ENCODE peak calls at places on chromosome 7, in eight cellular contexts. S, B, P, Y, M, O, Q and T are unnamed samples.

GRCh38 chr7:128883622-128884549 is 21.2 kb downstream of the ATP6V1F start:
- DNase-seq in B (peak), S (no peak), O (peak), Y (peak), Q (peak), M (peak), P (peak), T (peak)

GRCh38 chr7:111076205-111076604 is 14.7 kb upstream of the LRRN3 start:
- DNase-seq in Q (no peak), O (no peak), M (peak), S (no peak), Y (no peak), P (peak), B (no peak), T (no peak)

GRCh38 chr7:41942468-41943097 is 239.7 kb upstream of the INHBA start:
- DNase-seq in B (no peak), Q (no peak), Y (peak), S (peak), P (no peak), M (no peak), O (no peak), T (no peak)

GRCh38 chr7:77770316-77770715 is 27.9 kb downstream of the TMEM60 start:
- DNase-seq in B (no peak), O (no peak), M (no peak), Y (no peak), Q (no peak), S (no peak), P (no peak), T (no peak)

GRCh38 chr7:42964849-42965805 is 33.0 kb downstream of the MRPL32 start:
- DNase-seq in S (no peak), Y (no peak), P (no peak), B (no peak), O (no peak), Q (no peak), M (peak), T (no peak)

GRCh38 chr7:137731436-137731835 is 115.3 kb downstream of the DGKI start:
- DNase-seq in M (no peak), P (peak), O (no peak), B (no peak), Q (no peak), Y (no peak), S (no peak), T (no peak)

GRCh38 chr7:24725554-24726260 is 31.6 kb downstream of the GSDME start:
- DNase-seq in P (no peak), B (no peak), M (no peak), Q (no peak), Y (no peak), S (no peak), O (no peak), T (no peak)

GRCh38 chr7:101804642-101805401 is 12.6 kb upstream of the CUX1 start:
- DNase-seq in O (peak), M (peak), Q (no peak), P (no peak), Y (peak), S (no peak), B (no peak), T (no peak)

GRCh38 chr7:7136423-7136822 is 45.9 kb upstream of the C1GALT1 start:
- DNase-seq in S (no peak), Y (no peak), Q (no peak), O (no peak), P (no peak), M (no peak), B (no peak), T (no peak)

GRCh38 chr7:128380807-128381130 is 19.3 kb upstream of the PRRT4 start:
- DNase-seq in O (no peak), Q (no peak), Y (no peak), P (no peak), M (no peak), S (no peak), B (no peak), T (no peak)

GRCh38 chr7:158705234-158705890 is 758 bp upstream of the NCAPG2 start:
- DNase-seq in Q (no peak), O (no peak), P (no peak), S (no peak), Y (no peak), M (no peak), B (no peak), T (no peak)

GRCh38 chr7:141369422-141369821 is 181.8 kb upstream of the AGK start:
- DNase-seq in M (no peak), S (no peak), B (peak), P (no peak), Y (no peak), Q (no peak), O (no peak), T (no peak)

GRCh38 chr7:132381742-132382472 is 194.4 kb downstream of the PLXNA4 start:
- DNase-seq in P (no peak), Y (peak), M (no peak), O (no peak), B (no peak), Q (no peak), S (no peak), T (no peak)

GRCh38 chr7:97851725-97852124 is 20.5 kb downstream of the ASNS start:
- DNase-seq in M (no peak), Q (no peak), B (no peak), Y (no peak), S (no peak), P (peak), O (no peak), T (no peak)

GRCh38 chr7:30548762-30549344 is 44.2 kb upstream of the GGCT start:
- DNase-seq in O (peak), B (peak), S (peak), Y (peak), P (peak), M (peak), Q (peak), T (no peak)

GRCh38 chr7:107538001-107538400 is 25.7 kb downstream of the COG5 start:
- DNase-seq in Y (peak), Q (no peak), M (no peak), B (no peak), P (no peak), S (no peak), O (no peak), T (no peak)

GRCh38 chr7:44534501-44534900 is 6.6 kb downstream of the NPC1L1 start:
- DNase-seq in M (peak), O (peak), S (no peak), Y (peak), Q (peak), P (no peak), B (no peak), T (peak)

GRCh38 chr7:30738026-30738915 is 13.7 kb upstream of the INMT start:
- DNase-seq in Q (no peak), M (no peak), O (no peak), B (no peak), Y (no peak), P (no peak), S (no peak), T (no peak)

GRCh38 chr7:50679218-50680007 is 103.3 kb downstream of the GRB10 start:
- DNase-seq in O (peak), M (peak), P (peak), Y (peak), S (no peak), B (no peak), Q (peak), T (no peak)
- TF ChIP-seq CTCF in O (peak), M (peak), P (peak), Y (no peak), S (peak), B (peak), Q (peak), T (peak)

GRCh38 chr7:154835924-154836529 is 166.9 kb downstream of the PAXIP1 start:
- DNase-seq in Q (no peak), O (no peak), S (no peak), Y (no peak), P (no peak), B (no peak), M (no peak), T (no peak)

GRCh38 chr7:154837087-154837486 is 165.8 kb downstream of the PAXIP1 start:
- DNase-seq in Q (no peak), P (no peak), B (no peak), M (no peak), S (no peak), Y (no peak), O (no peak), T (no peak)

GRCh38 chr7:154833839-154834238 is 169.1 kb downstream of the PAXIP1 start:
- DNase-seq in Q (no peak), O (no peak), Y (no peak), M (no peak), B (no peak), P (no peak), S (no peak), T (no peak)

GRCh38 chr7:154837622-154838021 is 165.3 kb downstream of the PAXIP1 start:
- DNase-seq in O (no peak), P (no peak), M (no peak), B (no peak), Q (no peak), S (no peak), Y (no peak), T (no peak)

GRCh38 chr7:154832557-154833138 is 170.3 kb downstream of the PAXIP1 start:
- DNase-seq in M (no peak), Y (peak), Q (peak), B (no peak), P (no peak), O (peak), S (no peak), T (no peak)
- TF ChIP-seq CTCF in M (no peak), Y (no peak), Q (no peak), B (peak), P (no peak), O (peak), S (no peak), T (no peak)

DNA sequence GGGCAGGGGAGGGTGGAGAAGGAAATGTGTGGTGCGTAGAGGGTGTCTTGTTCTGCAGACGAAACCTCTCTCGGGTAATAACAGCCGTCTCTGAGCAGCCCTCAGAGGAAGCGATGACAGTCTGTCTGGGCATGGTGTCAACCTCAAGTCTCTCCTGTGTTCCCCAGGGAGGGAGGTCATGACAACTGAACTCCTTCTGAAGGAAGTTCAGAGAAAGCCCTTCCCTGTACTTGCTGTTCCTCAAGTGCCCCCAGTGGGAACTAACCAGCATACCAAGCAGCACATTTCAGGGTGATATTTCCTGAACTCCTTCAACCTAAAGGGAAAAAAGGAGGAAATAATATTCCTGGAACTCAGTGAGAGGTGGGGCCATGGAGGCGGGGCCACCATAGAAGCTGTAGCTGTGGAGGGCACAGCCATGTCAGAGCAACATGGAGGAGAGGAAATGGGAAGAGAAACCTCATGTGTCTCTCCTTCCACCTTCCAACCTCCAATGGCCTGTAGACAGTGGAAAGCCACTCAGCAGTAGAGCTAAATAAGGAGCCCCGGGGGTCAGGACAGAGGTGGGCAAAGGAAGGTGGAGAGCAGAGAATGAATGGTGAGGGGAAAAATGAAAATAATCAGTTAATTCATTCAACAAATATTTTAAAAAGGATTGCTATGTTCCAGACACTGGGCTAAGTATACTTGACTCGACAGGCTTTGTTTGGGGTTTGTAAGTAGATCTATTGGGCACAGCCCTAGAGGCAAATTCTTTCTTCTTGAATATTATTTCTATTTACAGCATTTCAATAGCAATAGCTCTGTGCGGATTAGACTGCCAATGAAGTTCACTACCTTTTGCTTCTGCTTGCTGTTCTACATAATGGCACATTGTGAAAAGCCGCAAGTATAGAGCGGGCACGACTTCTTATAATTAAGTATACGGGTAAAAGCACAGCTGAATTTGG is 61.0 kb upstream of the AOAH start:
- DNase-seq in B (peak), Y (no peak), P (no peak), M (peak), O (no peak), S (no peak), Q (peak), T (peak)
- TF ChIP-seq CTCF in B (no peak), Y (no peak), P (no peak), M (no peak), O (no peak), S (no peak), Q (no peak), T (peak)

GRCh38 chr7:127150543-127150942 is 102.2 kb downstream of the GRM8 start:
- DNase-seq in O (no peak), Q (no peak), M (no peak), B (no peak), Y (no peak), S (no peak), P (no peak), T (no peak)
- TF ChIP-seq CTCF in O (no peak), Q (no peak), M (no peak), B (no peak), Y (no peak), S (no peak), P (no peak), T (no peak)

GRCh38 chr7:500521-501420 is 18.9 kb downstream of the PDGFA start:
- DNase-seq in Y (no peak), Q (no peak), P (no peak), B (no peak), S (no peak), M (no peak), O (no peak), T (no peak)

GRCh38 chr7:502296-502695 is 17.4 kb downstream of the PDGFA start:
- DNase-seq in Y (no peak), Q (no peak), P (no peak), M (no peak), B (no peak), O (no peak), S (no peak), T (no peak)

GRCh38 chr7:503046-503574 is 16.5 kb downstream of the PDGFA start:
- DNase-seq in Q (no peak), Y (no peak), S (no peak), O (no peak), M (no peak), P (no peak), B (no peak), T (no peak)

GRCh38 chr7:499853-500485 is 19.7 kb downstream of the PDGFA start:
- DNase-seq in O (no peak), Q (no peak), M (no peak), S (no peak), P (no peak), B (no peak), Y (no peak), T (no peak)

DNA sequence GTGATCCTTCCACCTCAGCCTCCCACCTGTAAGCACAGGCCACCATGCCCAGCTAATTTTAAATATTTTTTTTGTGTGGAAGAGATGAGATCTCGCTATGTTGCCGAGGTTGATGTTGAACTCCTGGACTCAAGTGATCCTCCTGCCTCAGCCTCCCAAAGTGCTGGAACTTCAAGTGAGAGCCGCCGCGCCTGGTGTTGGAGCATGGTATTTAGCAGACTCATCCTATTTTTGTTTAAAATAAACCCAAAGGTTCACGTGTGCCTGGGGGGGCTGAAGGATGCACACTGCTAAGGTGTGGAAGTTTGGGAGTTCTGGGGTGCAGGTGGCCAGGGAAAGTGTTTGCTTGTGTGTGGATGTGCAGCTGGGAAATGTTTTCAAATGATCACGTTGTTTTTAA is 18.1 kb downstream of the PDGFA start:
- DNase-seq in P (no peak), M (no peak), B (no peak), Q (no peak), O (no peak), S (no peak), Y (no peak), T (no peak)
- TF ChIP-seq CTCF in P (no peak), M (no peak), B (no peak), Q (no peak), O (no peak), S (no peak), Y (no peak), T (no peak)